ENCODE peak calls at places on chromosomes 6 and 20, in four cellular contexts. I, R, D and O are unnamed samples.

GRCh38 chr6:108268845-108269244 is 8.0 kb upstream of the SNX3 start:
- DNase-seq in I (no peak), R (no peak), D (no peak), O (no peak)

GRCh38 chr20:51159303-51159702 is 136.4 kb upstream of the KCNG1 start:
- DNase-seq in D (no peak), R (no peak), I (no peak), O (no peak)

GRCh38 chr6:87099472-87099871 is 4.6 kb upstream of the CGA start:
- DNase-seq in D (no peak), I (no peak), R (no peak), O (peak)

GRCh38 chr6:84280030-84280429 is 52.6 kb upstream of the CEP162 start:
- DNase-seq in D (no peak), R (no peak), I (no peak), O (no peak)

GRCh38 chr20:50517817-50518154 is 7.6 kb downstream of the PTPN1 start:
- DNase-seq in I (no peak), R (no peak), D (no peak), O (no peak)

GRCh38 chr6:150208606-150209352 is 65.9 kb downstream of the PPP1R14C start:
- DNase-seq in I (no peak), R (no peak), D (peak), O (no peak)

GRCh38 chr6:70222350-70222749 is 80.5 kb downstream of the COL9A1 start:
- DNase-seq in I (no peak), D (no peak), R (no peak), O (no peak)

GRCh38 chr6:34315780-34316179 is 67.0 kb upstream of the SMIM29 start:
- DNase-seq in I (no peak), D (no peak), R (no peak), O (no peak)

GRCh38 chr6:27651371-27651732 is 178.4 kb upstream of the ZNF184 start:
- DNase-seq in R (peak), I (peak), D (no peak), O (no peak)